ENCODE peak calls at places on chromosomes 6 and 20, in four cellular contexts. One of them, this sample, is unnamed.

GRCh38 chr6:99495466-99495865 is 19.8 kb downstream of the USP45 start:
- DNase-seq in WTC11: no peak
- DNase-seq in choroid plexus epithelial cell: no peak
- DNase-seq in fibroblast of pulmonary artery: no peak
- DNase-seq in this sample: peak; percentile 51

GRCh38 chr6:8905647-8906231 is 470.4 kb upstream of the SLC35B3 start:
- DNase-seq in choroid plexus epithelial cell: no peak
- DNase-seq in WTC11: no peak
- DNase-seq in fibroblast of pulmonary artery: no peak
- DNase-seq in this sample: no peak

GRCh38 chr20:62583424-62583920 is 58.8 kb upstream of the SLCO4A1 start:
- DNase-seq in fibroblast of pulmonary artery: no peak
- DNase-seq in choroid plexus epithelial cell: no peak
- DNase-seq in WTC11: no peak
- DNase-seq in this sample: no peak

GRCh38 chr20:53829086-53829703 is 235.6 kb upstream of the ZNF217 start:
- DNase-seq in choroid plexus epithelial cell: peak; percentile 97
- DNase-seq in WTC11: no peak
- DNase-seq in fibroblast of pulmonary artery: peak; percentile 97
- DNase-seq in this sample: peak; percentile 94

GRCh38 chr6:12845224-12846004 is 128.8 kb downstream of the PHACTR1 start:
- DNase-seq in fibroblast of pulmonary artery: no peak
- DNase-seq in WTC11: no peak
- DNase-seq in choroid plexus epithelial cell: no peak
- DNase-seq in this sample: no peak

GRCh38 chr6:18595774-18596528 is 208.8 kb downstream of the RNF144B start:
- DNase-seq in fibroblast of pulmonary artery: peak; percentile 78
- DNase-seq in choroid plexus epithelial cell: peak; percentile 83
- DNase-seq in WTC11: peak; percentile 73
- DNase-seq in this sample: peak; percentile 69

GRCh38 chr20:17059465-17059864 is 167.4 kb upstream of the PCSK2 start:
- DNase-seq in choroid plexus epithelial cell: peak; percentile 0
- DNase-seq in fibroblast of pulmonary artery: no peak
- DNase-seq in WTC11: no peak
- DNase-seq in this sample: no peak

GRCh38 chr20:33145521-33145920 is 22.4 kb upstream of the BPIFA2 start:
- DNase-seq in WTC11: no peak
- DNase-seq in fibroblast of pulmonary artery: no peak
- DNase-seq in choroid plexus epithelial cell: no peak
- DNase-seq in this sample: no peak

GRCh38 chr6:33620158-33620583 is 951 bp upstream of the ITPR3 start:
- DNase-seq in fibroblast of pulmonary artery: no peak
- DNase-seq in choroid plexus epithelial cell: no peak
- DNase-seq in WTC11: no peak
- DNase-seq in this sample: peak; percentile 66

GRCh38 chr6:66628917-66629316 is 921.9 kb upstream of the EYS start:
- DNase-seq in choroid plexus epithelial cell: peak; percentile 87
- DNase-seq in fibroblast of pulmonary artery: peak; percentile 40
- DNase-seq in WTC11: no peak
- DNase-seq in this sample: no peak

GRCh38 chr6:139577124-139577800 is 202.8 kb upstream of the CITED2 start:
- DNase-seq in WTC11: no peak
- DNase-seq in choroid plexus epithelial cell: no peak
- DNase-seq in fibroblast of pulmonary artery: no peak
- DNase-seq in this sample: no peak

GRCh38 chr6:161068296-161068695 is 76.7 kb downstream of the MAP3K4 start:
- DNase-seq in fibroblast of pulmonary artery: no peak
- DNase-seq in choroid plexus epithelial cell: no peak
- DNase-seq in WTC11: no peak
- DNase-seq in this sample: no peak

GRCh38 chr6:90383212-90383611 is 86.6 kb upstream of the BACH2 start:
- DNase-seq in WTC11: no peak
- DNase-seq in choroid plexus epithelial cell: no peak
- DNase-seq in fibroblast of pulmonary artery: no peak
- DNase-seq in this sample: no peak

GRCh38 chr6:94377835-94378234 is 958.5 kb upstream of the EPHA7 start:
- DNase-seq in WTC11: no peak
- DNase-seq in fibroblast of pulmonary artery: no peak
- DNase-seq in choroid plexus epithelial cell: no peak
- DNase-seq in this sample: no peak

GRCh38 chr6:36998723-36999466 is 6.6 kb upstream of the FGD2 start:
- DNase-seq in choroid plexus epithelial cell: no peak
- DNase-seq in WTC11: no peak
- DNase-seq in fibroblast of pulmonary artery: no peak
- DNase-seq in this sample: no peak

GRCh38 chr20:46207031-46207549 is 89.0 kb downstream of the CD40 start:
- DNase-seq in WTC11: no peak
- DNase-seq in fibroblast of pulmonary artery: no peak
- DNase-seq in choroid plexus epithelial cell: no peak
- DNase-seq in this sample: no peak

GRCh38 chr6:76697585-76697984 is 625.1 kb upstream of the IMPG1 start:
- DNase-seq in fibroblast of pulmonary artery: peak; percentile 39
- DNase-seq in choroid plexus epithelial cell: peak; percentile 65
- DNase-seq in WTC11: no peak
- DNase-seq in this sample: peak; percentile 12

GRCh38 chr6:126030045-126030444 is 43.7 kb downstream of the TRMT11 start:
- DNase-seq in WTC11: no peak
- DNase-seq in choroid plexus epithelial cell: peak; percentile 91
- DNase-seq in fibroblast of pulmonary artery: no peak
- DNase-seq in this sample: peak; percentile 80

GRCh38 chr20:63002511-63002910 is 4.3 kb downstream of the BHLHE23 start:
- DNase-seq in choroid plexus epithelial cell: no peak
- DNase-seq in fibroblast of pulmonary artery: no peak
- DNase-seq in WTC11: no peak
- DNase-seq in this sample: no peak

GRCh38 chr6:155234167-155234566 is 29.6 kb upstream of the CLDN20 start:
- DNase-seq in WTC11: no peak
- DNase-seq in choroid plexus epithelial cell: no peak
- DNase-seq in fibroblast of pulmonary artery: no peak
- DNase-seq in this sample: no peak

GRCh38 chr6:114355300-114355699 is 12.5 kb upstream of the HS3ST5 start:
- DNase-seq in choroid plexus epithelial cell: no peak
- DNase-seq in WTC11: no peak
- DNase-seq in fibroblast of pulmonary artery: no peak
- DNase-seq in this sample: no peak

DNA sequence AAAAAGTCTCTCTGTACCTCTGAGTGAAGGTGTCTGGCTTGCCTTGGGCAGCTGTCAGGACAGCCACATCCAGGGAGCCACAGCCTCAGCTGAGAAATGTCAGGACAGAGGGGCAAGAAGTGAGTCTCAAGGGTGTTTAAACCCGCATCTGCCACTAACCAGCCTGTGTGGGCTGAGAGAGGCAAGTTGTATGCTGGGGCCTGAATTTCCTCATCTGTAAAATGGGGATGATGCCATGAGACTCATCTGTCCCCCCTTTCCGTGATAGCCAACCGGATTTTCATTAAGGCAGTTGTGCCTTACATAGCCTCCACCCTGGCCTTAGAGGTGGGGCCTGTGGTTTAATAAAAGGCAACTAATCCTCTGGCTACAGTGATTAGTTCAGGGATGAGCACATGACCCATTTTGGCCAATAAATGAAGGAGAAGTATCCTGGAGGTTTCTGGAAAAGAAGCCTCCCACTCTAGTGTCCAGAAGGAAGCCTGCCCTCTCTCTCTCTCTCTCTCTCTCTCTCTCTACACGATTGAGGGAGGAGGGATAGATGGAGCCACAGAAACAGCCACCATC is 79.3 kb downstream of the BMP7 start:
- DNase-seq in choroid plexus epithelial cell: no peak
- DNase-seq in WTC11: no peak
- DNase-seq in fibroblast of pulmonary artery: no peak
- DNase-seq in this sample: no peak
- TF ChIP-seq CTCF in choroid plexus epithelial cell: no peak
- TF ChIP-seq CTCF in WTC11: no peak
- TF ChIP-seq CTCF in fibroblast of pulmonary artery: no peak
- TF ChIP-seq CTCF in this sample: no peak

DNA sequence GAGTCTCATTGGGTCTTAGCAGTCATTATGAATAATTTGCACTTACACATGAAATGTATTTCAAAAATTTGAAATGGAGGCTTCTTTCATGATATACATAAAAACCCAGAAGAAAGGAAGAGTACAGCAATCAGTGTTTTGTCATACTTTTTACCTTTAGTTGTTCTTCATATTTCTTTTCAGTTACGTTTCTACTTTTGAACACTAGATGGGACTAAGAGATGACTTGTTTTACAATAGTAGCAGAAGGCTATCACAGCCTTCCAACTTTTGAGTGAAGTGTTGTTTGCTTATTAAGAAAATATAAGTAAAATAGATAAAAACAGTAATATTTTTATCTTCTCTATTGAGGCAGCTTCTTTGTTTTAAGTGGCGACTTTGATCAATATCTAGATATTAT is 58.1 kb downstream of the L3MBTL3 start:
- DNase-seq in fibroblast of pulmonary artery: peak; percentile 8
- DNase-seq in WTC11: no peak
- DNase-seq in choroid plexus epithelial cell: peak; percentile 55
- DNase-seq in this sample: peak; percentile 13
- TF ChIP-seq CTCF in fibroblast of pulmonary artery: no peak
- TF ChIP-seq CTCF in WTC11: no peak
- TF ChIP-seq CTCF in choroid plexus epithelial cell: peak; percentile 38
- TF ChIP-seq CTCF in this sample: peak; percentile 35

GRCh38 chr6:134669531-134669930 is 280.4 kb downstream of the ALDH8A1 start:
- DNase-seq in choroid plexus epithelial cell: no peak
- DNase-seq in WTC11: no peak
- DNase-seq in fibroblast of pulmonary artery: no peak
- DNase-seq in this sample: no peak
- TF ChIP-seq CTCF in choroid plexus epithelial cell: no peak
- TF ChIP-seq CTCF in WTC11: no peak
- TF ChIP-seq CTCF in fibroblast of pulmonary artery: no peak
- TF ChIP-seq CTCF in this sample: no peak

DNA sequence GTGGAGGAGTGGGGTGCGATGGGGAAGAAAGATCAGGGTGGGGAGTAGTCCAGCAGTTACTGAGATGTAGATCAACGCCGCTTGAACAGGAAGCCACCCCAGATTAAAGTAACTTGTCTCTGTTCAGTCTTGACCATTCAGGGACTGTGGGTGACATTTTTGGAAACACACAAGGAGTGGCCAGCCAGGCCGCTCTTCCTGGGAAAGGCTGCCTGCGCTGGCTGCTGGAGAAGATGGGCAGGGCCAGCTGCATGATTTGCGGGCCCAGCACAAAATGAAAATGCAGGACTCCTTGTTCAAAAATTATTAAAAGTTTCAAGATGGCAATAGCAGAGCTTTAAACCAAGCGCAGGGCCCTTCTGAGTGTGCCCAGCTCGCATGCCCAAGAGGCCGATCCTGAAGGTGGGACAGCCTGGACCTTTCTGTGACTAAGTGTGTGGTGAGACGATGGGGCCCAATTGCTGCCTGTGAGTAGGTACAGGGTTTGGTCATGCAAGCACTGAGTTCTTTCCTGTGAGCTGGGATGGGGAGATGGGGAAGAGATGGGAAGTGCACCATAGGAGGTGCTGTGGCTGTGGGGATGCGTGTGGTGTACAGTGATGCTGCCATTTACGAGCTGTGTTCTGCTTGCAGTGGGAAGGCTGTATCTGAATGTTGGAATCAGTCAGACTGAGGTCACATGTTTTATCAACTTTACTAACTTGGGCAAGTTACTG is 51.3 kb downstream of the DAAM2 start:
- DNase-seq in choroid plexus epithelial cell: no peak
- DNase-seq in fibroblast of pulmonary artery: peak; percentile 41
- DNase-seq in WTC11: no peak
- DNase-seq in this sample: no peak
- TF ChIP-seq CTCF in choroid plexus epithelial cell: peak; percentile 9
- TF ChIP-seq CTCF in fibroblast of pulmonary artery: peak; percentile 38
- TF ChIP-seq CTCF in WTC11: no peak
- TF ChIP-seq CTCF in this sample: peak; percentile 6

GRCh38 chr6:52643158-52643557 is 27.8 kb upstream of the TMEM14A start:
- DNase-seq in choroid plexus epithelial cell: no peak
- DNase-seq in fibroblast of pulmonary artery: no peak
- DNase-seq in WTC11: no peak
- DNase-seq in this sample: no peak
- TF ChIP-seq CTCF in choroid plexus epithelial cell: no peak
- TF ChIP-seq CTCF in fibroblast of pulmonary artery: no peak
- TF ChIP-seq CTCF in WTC11: no peak
- TF ChIP-seq CTCF in this sample: no peak

GRCh38 chr6:108113557-108114519 is 39.3 kb upstream of the OSTM1 start:
- DNase-seq in choroid plexus epithelial cell: peak; percentile 71
- DNase-seq in fibroblast of pulmonary artery: peak; percentile 72
- DNase-seq in WTC11: peak; percentile 67
- DNase-seq in this sample: peak; percentile 64
- TF ChIP-seq CTCF in choroid plexus epithelial cell: peak; percentile 74
- TF ChIP-seq CTCF in fibroblast of pulmonary artery: peak; percentile 50
- TF ChIP-seq CTCF in WTC11: no peak
- TF ChIP-seq CTCF in this sample: peak; percentile 63

GRCh38 chr6:80522556-80522955 is 416.1 kb downstream of the BCKDHB start:
- DNase-seq in fibroblast of pulmonary artery: peak; percentile 40
- DNase-seq in choroid plexus epithelial cell: no peak
- DNase-seq in WTC11: no peak
- DNase-seq in this sample: no peak

GRCh38 chr6:80520195-80520594 is 413.7 kb downstream of the BCKDHB start:
- DNase-seq in WTC11: no peak
- DNase-seq in fibroblast of pulmonary artery: peak; percentile 76
- DNase-seq in choroid plexus epithelial cell: peak; percentile 70
- DNase-seq in this sample: peak; percentile 55

GRCh38 chr6:80527552-80528052 is 421.1 kb downstream of the BCKDHB start:
- DNase-seq in choroid plexus epithelial cell: no peak
- DNase-seq in WTC11: no peak
- DNase-seq in fibroblast of pulmonary artery: no peak
- DNase-seq in this sample: peak; percentile 89

GRCh38 chr6:80523029-80523428 is 416.6 kb downstream of the BCKDHB start:
- DNase-seq in fibroblast of pulmonary artery: peak; percentile 68
- DNase-seq in choroid plexus epithelial cell: peak; percentile 51
- DNase-seq in WTC11: no peak
- DNase-seq in this sample: peak; percentile 8

GRCh38 chr6:80523531-80523970 is 417.1 kb downstream of the BCKDHB start:
- DNase-seq in WTC11: peak; percentile 79
- DNase-seq in fibroblast of pulmonary artery: peak; percentile 57
- DNase-seq in choroid plexus epithelial cell: peak; percentile 42
- DNase-seq in this sample: peak; percentile 71
- TF ChIP-seq CTCF in WTC11: no peak
- TF ChIP-seq CTCF in fibroblast of pulmonary artery: peak; percentile 40
- TF ChIP-seq CTCF in choroid plexus epithelial cell: peak; percentile 20
- TF ChIP-seq CTCF in this sample: peak; percentile 34

This sample was measured in fibroblast of villous mesenchyme.